ENCODE peak calls at places on chromosomes 16 and 17, in six cellular contexts. One of them, this sample, is unnamed.

GRCh38 chr16:66247516-66248089 is 118.9 kb upstream of the CDH5 start:
- DNase-seq in fibroblast of lung: peak; percentile 51
- DNase-seq in heart left ventricle: peak; percentile 60
- DNase-seq in SK-N-SH: no peak
- DNase-seq in prostate gland: no peak
- DNase-seq in neural progenitor cell: no peak
- DNase-seq in this sample: no peak

GRCh38 chr17:82793974-82794620 is 42.2 kb downstream of the TBCD start:
- DNase-seq in heart left ventricle: no peak
- DNase-seq in SK-N-SH: peak; percentile 84
- DNase-seq in neural progenitor cell: no peak
- DNase-seq in prostate gland: peak; percentile 53
- DNase-seq in fibroblast of lung: no peak
- DNase-seq in this sample: no peak

GRCh38 chr16:695355-696089 is 5.3 kb upstream of the WDR24 start:
- DNase-seq in heart left ventricle: no peak
- DNase-seq in fibroblast of lung: no peak
- DNase-seq in prostate gland: no peak
- DNase-seq in neural progenitor cell: peak; percentile 60
- DNase-seq in SK-N-SH: no peak
- DNase-seq in this sample: no peak

GRCh38 chr16:11586856-11587642 is at the start of gene LITAF:
- DNase-seq in prostate gland: peak; percentile 60
- DNase-seq in fibroblast of lung: peak; percentile 50
- DNase-seq in heart left ventricle: peak; percentile 73
- DNase-seq in neural progenitor cell: peak; percentile 81
- DNase-seq in SK-N-SH: peak; percentile 92
- DNase-seq in this sample: peak; percentile 61

GRCh38 chr17:50213026-50214015 is 11.9 kb upstream of the COL1A1 start:
- DNase-seq in SK-N-SH: peak; percentile 56
- DNase-seq in fibroblast of lung: no peak
- DNase-seq in heart left ventricle: no peak
- DNase-seq in neural progenitor cell: peak; percentile 71
- DNase-seq in prostate gland: no peak
- DNase-seq in this sample: no peak

GRCh38 chr16:85935957-85936760 is 37.2 kb downstream of the IRF8 start:
- DNase-seq in prostate gland: no peak
- DNase-seq in heart left ventricle: no peak
- DNase-seq in neural progenitor cell: no peak
- DNase-seq in SK-N-SH: no peak
- DNase-seq in fibroblast of lung: peak; percentile 35
- DNase-seq in this sample: no peak

GRCh38 chr17:51164911-51165679 is 1.1 kb upstream of the NME2 start:
- DNase-seq in heart left ventricle: peak; percentile 52
- DNase-seq in neural progenitor cell: peak; percentile 50
- DNase-seq in SK-N-SH: peak; percentile 44
- DNase-seq in prostate gland: no peak
- DNase-seq in fibroblast of lung: peak; percentile 13
- DNase-seq in this sample: no peak

GRCh38 chr17:82875418-82875856 is 35.6 kb upstream of the ZNF750 start:
- DNase-seq in SK-N-SH: no peak
- DNase-seq in fibroblast of lung: no peak
- DNase-seq in heart left ventricle: peak; percentile 28
- DNase-seq in prostate gland: peak; percentile 82
- DNase-seq in neural progenitor cell: peak; percentile 67
- DNase-seq in this sample: no peak

GRCh38 chr16:55367796-55368195 is 43.8 kb downstream of the IRX6 start:
- DNase-seq in SK-N-SH: no peak
- DNase-seq in heart left ventricle: no peak
- DNase-seq in prostate gland: no peak
- DNase-seq in fibroblast of lung: peak; percentile 68
- DNase-seq in neural progenitor cell: no peak
- DNase-seq in this sample: no peak

GRCh38 chr17:62819511-62820221 is 11.6 kb upstream of the MARCHF10 start:
- DNase-seq in neural progenitor cell: peak; percentile 67
- DNase-seq in SK-N-SH: peak; percentile 56
- DNase-seq in prostate gland: peak; percentile 85
- DNase-seq in fibroblast of lung: peak; percentile 99
- DNase-seq in heart left ventricle: peak; percentile 77
- DNase-seq in this sample: no peak

GRCh38 chr16:25747160-25747758 is 55.5 kb downstream of the HS3ST4 start:
- DNase-seq in prostate gland: no peak
- DNase-seq in heart left ventricle: no peak
- DNase-seq in neural progenitor cell: peak; percentile 71
- DNase-seq in fibroblast of lung: no peak
- DNase-seq in SK-N-SH: no peak
- DNase-seq in this sample: no peak

DNA sequence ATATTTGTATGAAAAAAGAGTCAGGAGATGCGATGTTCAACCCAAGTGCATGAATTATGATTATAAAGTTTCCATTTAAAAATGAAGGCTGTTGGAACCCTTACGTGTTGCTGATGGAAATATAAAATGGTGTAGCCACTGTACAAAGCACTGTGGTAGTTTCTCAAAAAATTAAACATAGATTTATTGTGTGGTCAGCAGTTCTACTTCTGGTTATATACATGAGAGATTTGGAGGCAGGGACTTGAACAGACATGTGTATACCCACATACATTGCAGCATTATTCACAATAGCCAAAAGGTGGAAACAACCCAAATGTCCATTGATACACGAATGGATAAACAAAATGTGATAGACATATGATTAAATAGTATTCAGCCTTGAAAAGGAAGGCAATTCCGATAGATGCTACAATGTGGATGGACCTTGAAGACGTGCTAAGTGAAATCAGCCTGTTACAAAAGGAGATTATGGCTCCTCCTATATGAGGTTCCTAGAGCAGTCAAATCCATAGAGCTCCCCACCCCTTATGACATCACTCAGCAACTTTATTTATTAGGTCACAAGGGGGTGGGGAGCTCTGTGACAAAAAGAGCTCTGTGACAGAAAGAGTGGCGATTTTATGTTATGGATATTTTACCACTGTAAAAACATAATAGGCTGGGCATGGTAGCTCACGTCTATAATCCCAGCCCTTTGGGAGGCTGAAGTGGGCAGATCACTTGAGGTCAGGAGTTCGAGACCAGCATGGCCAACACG is 106.7 kb downstream of the MSI2 start:
- DNase-seq in SK-N-SH: no peak
- DNase-seq in heart left ventricle: no peak
- DNase-seq in prostate gland: no peak
- DNase-seq in neural progenitor cell: no peak
- DNase-seq in fibroblast of lung: no peak
- DNase-seq in this sample: no peak
- H3K4me3 ChIP-seq in SK-N-SH: no peak overlapping the region
- H3K4me3 ChIP-seq in heart left ventricle: no peak overlapping the region
- H3K4me3 ChIP-seq in prostate gland: no peak overlapping the region
- H3K4me3 ChIP-seq in neural progenitor cell: no peak overlapping the region
- H3K4me3 ChIP-seq in fibroblast of lung: no peak overlapping the region
- H3K4me3 ChIP-seq in this sample: no peak overlapping the region

GRCh38 chr17:12672944-12673343 is 7.3 kb downstream of the MYOCD start:
- DNase-seq in neural progenitor cell: no peak
- DNase-seq in prostate gland: peak; percentile 40
- DNase-seq in SK-N-SH: no peak
- DNase-seq in heart left ventricle: no peak
- DNase-seq in fibroblast of lung: no peak
- DNase-seq in this sample: no peak
- H3K27ac ChIP-seq in neural progenitor cell: no peak overlapping the region
- H3K27ac ChIP-seq in prostate gland: no peak overlapping the region
- H3K27ac ChIP-seq in SK-N-SH: no peak overlapping the region
- H3K27ac ChIP-seq in heart left ventricle: peak overlapping the region; percentile 89
- H3K27ac ChIP-seq in fibroblast of lung: no peak overlapping the region
- H3K27ac ChIP-seq in this sample: no peak overlapping the region

DNA sequence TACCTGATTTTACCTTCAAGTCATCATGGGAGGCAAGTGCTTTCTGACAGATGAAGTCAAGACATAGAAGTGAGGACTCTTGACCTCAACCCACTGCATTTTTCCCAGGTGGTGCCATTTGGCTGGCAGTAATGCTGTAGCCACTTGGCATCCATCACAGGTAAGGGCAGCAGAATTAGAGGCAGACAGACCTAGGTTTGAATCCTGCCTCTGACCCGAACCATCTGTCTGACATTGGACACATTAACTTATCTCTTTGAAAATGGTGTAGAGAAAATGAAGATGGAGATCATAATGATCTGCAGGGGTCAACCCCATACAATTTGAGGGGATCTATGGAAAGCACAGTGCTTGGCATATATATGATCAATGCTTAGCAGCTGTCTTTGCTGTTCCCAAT is 505.5 kb downstream of the NPIPA7 start:
- DNase-seq in prostate gland: no peak
- DNase-seq in heart left ventricle: no peak
- DNase-seq in fibroblast of lung: no peak
- DNase-seq in neural progenitor cell: no peak
- DNase-seq in SK-N-SH: no peak
- DNase-seq in this sample: no peak
- H3K27me3 ChIP-seq in prostate gland: no peaks in the 10 kb centered on the region
- H3K27me3 ChIP-seq in heart left ventricle: peaks cover 6% of the 10 kb centered on the region
- H3K27me3 ChIP-seq in fibroblast of lung: no peaks in the 10 kb centered on the region
- H3K27me3 ChIP-seq in neural progenitor cell: no peaks in the 10 kb centered on the region
- H3K27me3 ChIP-seq in SK-N-SH: no peaks in the 10 kb centered on the region
- H3K27me3 ChIP-seq in this sample: no peaks in the 10 kb centered on the region

GRCh38 chr17:42180411-42180921 is 476 bp downstream of the KCNH4 start:
- DNase-seq in SK-N-SH: peak; percentile 64
- DNase-seq in heart left ventricle: no peak
- DNase-seq in fibroblast of lung: no peak
- DNase-seq in neural progenitor cell: peak; percentile 47
- DNase-seq in prostate gland: no peak
- DNase-seq in this sample: no peak
- H3K4me3 ChIP-seq in SK-N-SH: peak overlapping the region; percentile 63
- H3K4me3 ChIP-seq in heart left ventricle: peak overlapping the region; percentile 42
- H3K4me3 ChIP-seq in fibroblast of lung: no peak overlapping the region
- H3K4me3 ChIP-seq in neural progenitor cell: peak overlapping the region; percentile 33
- H3K4me3 ChIP-seq in prostate gland: no peak overlapping the region
- H3K4me3 ChIP-seq in this sample: no peak overlapping the region

GRCh38 chr16:18800674-18801196 is 614 bp downstream of the ARL6IP1 start:
- DNase-seq in fibroblast of lung: peak; percentile 32
- DNase-seq in neural progenitor cell: peak; percentile 73
- DNase-seq in prostate gland: no peak
- DNase-seq in SK-N-SH: no peak
- DNase-seq in heart left ventricle: no peak
- DNase-seq in this sample: no peak

GRCh38 chr16:18803569-18804462 is 2.5 kb upstream of the ARL6IP1 start:
- DNase-seq in fibroblast of lung: peak; percentile 65
- DNase-seq in SK-N-SH: no peak
- DNase-seq in neural progenitor cell: no peak
- DNase-seq in heart left ventricle: no peak
- DNase-seq in prostate gland: no peak
- DNase-seq in this sample: no peak

GRCh38 chr16:18799500-18799899 is 1.8 kb downstream of the ARL6IP1 start:
- DNase-seq in fibroblast of lung: no peak
- DNase-seq in heart left ventricle: no peak
- DNase-seq in prostate gland: no peak
- DNase-seq in SK-N-SH: no peak
- DNase-seq in neural progenitor cell: no peak
- DNase-seq in this sample: no peak

GRCh38 chr16:18802755-18803218 is 1.4 kb upstream of the ARL6IP1 start:
- DNase-seq in fibroblast of lung: no peak
- DNase-seq in SK-N-SH: no peak
- DNase-seq in prostate gland: no peak
- DNase-seq in heart left ventricle: no peak
- DNase-seq in neural progenitor cell: no peak
- DNase-seq in this sample: no peak

DNA sequence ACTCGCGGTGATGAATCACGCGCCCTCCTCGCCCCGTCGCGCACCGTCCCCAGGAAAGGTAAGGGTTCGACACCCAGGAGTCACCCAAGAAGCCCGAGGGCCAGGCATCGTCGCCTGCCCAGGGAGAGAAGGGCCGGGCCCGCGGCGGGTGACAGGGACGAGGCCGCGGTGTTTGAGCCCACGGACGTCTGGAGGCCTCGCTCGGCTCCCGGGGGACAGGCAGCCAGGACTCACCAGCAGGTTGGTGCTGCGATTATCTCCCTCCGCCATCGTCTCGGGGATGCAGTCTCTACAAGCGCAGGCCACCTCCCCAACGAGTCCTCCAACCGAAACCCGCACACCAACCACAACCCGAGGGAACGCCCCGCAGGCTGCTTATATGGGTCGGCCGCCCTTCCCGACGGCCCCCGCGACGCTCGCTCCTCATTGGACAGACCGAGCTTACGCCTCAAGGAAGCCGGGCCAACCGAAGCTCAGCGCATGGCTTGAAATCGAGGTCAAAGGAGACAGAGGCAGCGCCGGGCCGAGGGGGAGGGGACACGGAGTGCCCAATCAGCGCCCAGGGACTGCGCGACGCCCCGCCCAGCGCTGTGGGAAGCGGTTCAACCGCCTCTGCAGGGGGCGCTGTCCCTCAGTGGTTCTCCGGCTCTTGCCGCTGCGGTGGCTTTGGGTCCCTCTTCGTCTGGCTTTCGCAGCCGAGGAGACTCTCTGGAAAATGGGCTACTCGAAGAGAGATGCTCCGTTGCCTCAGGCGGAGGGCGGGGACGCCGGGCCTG is at the start of gene ARL6IP1:
- DNase-seq in SK-N-SH: peak; percentile 97
- DNase-seq in fibroblast of lung: peak; percentile 99
- DNase-seq in heart left ventricle: peak; percentile 100
- DNase-seq in prostate gland: peak; percentile 99
- DNase-seq in neural progenitor cell: peak; percentile 100
- DNase-seq in this sample: peak; percentile 99
- H3K27ac ChIP-seq in SK-N-SH: peak within 1 kb of the TSS; percentile 86
- H3K27ac ChIP-seq in fibroblast of lung: peak within 1 kb of the TSS; percentile 89
- H3K27ac ChIP-seq in heart left ventricle: peak within 1 kb of the TSS; percentile 93
- H3K27ac ChIP-seq in prostate gland: peak within 1 kb of the TSS; percentile 89
- H3K27ac ChIP-seq in neural progenitor cell: peak within 1 kb of the TSS; percentile 93
- H3K27ac ChIP-seq in this sample: peak within 1 kb of the TSS; percentile 63